ENCODE peak calls at places on chromosome 22, in four cellular contexts. H, O, V and K are unnamed samples.

GRCh38 chr22:35631597-35631996 is 14.5 kb upstream of the MB start:
- DNase-seq in H (peak; percentile 70), O (peak; percentile 53), V (peak; percentile 51), K (no peak)

GRCh38 chr22:44385781-44386180 is 73.0 kb upstream of the SHISAL1 start:
- DNase-seq in H (no peak), O (no peak), V (no peak), K (no peak)

GRCh38 chr22:33539902-33540751 is 380.1 kb downstream of the LARGE1 start:
- DNase-seq in H (no peak), O (no peak), V (peak; percentile 11), K (no peak)

GRCh38 chr22:45318558-45319318 is 9.0 kb downstream of the FAM118A start:
- DNase-seq in H (no peak), O (peak; percentile 41), V (no peak), K (no peak)

GRCh38 chr22:36282078-36282831 is 29.3 kb downstream of the APOL1 start:
- DNase-seq in H (no peak), O (no peak), V (no peak), K (no peak)

GRCh38 chr22:44386386-44387035 is 73.8 kb upstream of the SHISAL1 start:
- DNase-seq in H (no peak), O (no peak), V (no peak), K (no peak)

GRCh38 chr22:44898236-44898635 is 111.6 kb downstream of the PHF21B start:
- DNase-seq in H (no peak), O (no peak), V (no peak), K (no peak)

GRCh38 chr22:19679476-19680099 is 34.7 kb upstream of the SEPTIN5 start:
- DNase-seq in H (no peak), O (peak; percentile 69), V (no peak), K (no peak)

GRCh38 chr22:50627452-50627913 is 469 bp downstream of the ARSA start:
- DNase-seq in H (peak; percentile 43), O (peak; percentile 38), V (no peak), K (no peak)

GRCh38 chr22:45678961-45679912 is 7.6 kb downstream of the ATXN10 start:
- DNase-seq in H (peak; percentile 7), O (no peak), V (no peak), K (no peak)

GRCh38 chr22:41650821-41651220 is 29.7 kb downstream of the XRCC6 start:
- DNase-seq in H (no peak), O (no peak), V (no peak), K (no peak)

GRCh38 chr22:31141551-31141950 is 1.2 kb upstream of the PLA2G3 start:
- DNase-seq in H (no peak), O (no peak), V (no peak), K (no peak)

GRCh38 chr22:50267591-50268390 is 2.4 kb downstream of the MAPK11 start:
- DNase-seq in H (no peak), O (peak; percentile 70), V (no peak), K (no peak)

GRCh38 chr22:47793304-47794101 is 1031.1 kb downstream of the TBC1D22A start:
- DNase-seq in H (no peak), O (no peak), V (no peak), K (no peak)

GRCh38 chr22:27480487-27480886 is 321.1 kb downstream of the MN1 start:
- DNase-seq in H (no peak), O (no peak), V (no peak), K (no peak)

GRCh38 chr22:41822289-41823057 is 10.4 kb upstream of the SREBF2 start:
- DNase-seq in H (peak; percentile 72), O (peak; percentile 41), V (peak; percentile 17), K (peak; percentile 35)

GRCh38 chr22:23216331-23217170 is 36.2 kb downstream of the BCR start:
- DNase-seq in H (no peak), O (peak; percentile 64), V (no peak), K (no peak)